ENCODE peak calls at places on chromosome 19, in eight cellular contexts. C is prostate gland, K is fibroblast of the aortic adventitia, F is IMR-90, U is fibroblast of lung, V is A673, Y is brain microvascular endothelial cell, S is A549. N is an unnamed sample.

GRCh38 chr19:370641-371330 is 26.2 kb upstream of the MIER2 start:
- DNase-seq in C (no peak), K (no peak), F (no peak), U (no peak), V (no peak), Y (no peak), S (no peak), N (no peak)

GRCh38 chr19:37505958-37506386 is 767 bp upstream of the ZNF793 start:
- DNase-seq in C (no peak), K (no peak), F (no peak), U (no peak), V (no peak), Y (no peak), S (no peak), N (no peak)

GRCh38 chr19:8571006-8571411 is 6.2 kb downstream of the MYO1F start:
- DNase-seq in C (no peak), K (no peak), F (peak; percentile 68), U (peak; percentile 54), V (no peak), Y (peak; percentile 56), S (peak; percentile 69), N (peak; percentile 66)

GRCh38 chr19:34370117-34370516 is 5.1 kb downstream of the GPI start:
- DNase-seq in C (no peak), K (no peak), F (no peak), U (no peak), V (no peak), Y (no peak), S (no peak), N (no peak)

GRCh38 chr19:38061294-38061693 is 154.3 kb downstream of the SIPA1L3 start:
- DNase-seq in C (no peak), K (peak; percentile 59), F (peak; percentile 95), U (peak; percentile 85), V (no peak), Y (peak; percentile 81), S (peak; percentile 45), N (peak; percentile 90)

GRCh38 chr19:7925171-7925837 is 631 bp downstream of the CTXN1 start:
- DNase-seq in C (peak; percentile 37), K (peak; percentile 68), F (peak; percentile 73), U (peak; percentile 51), V (peak; percentile 91), Y (peak; percentile 63), S (peak; percentile 75), N (peak; percentile 53)

GRCh38 chr19:33388817-33389573 is 15.5 kb downstream of the CEBPG start:
- DNase-seq in C (no peak), K (no peak), F (no peak), U (no peak), V (no peak), Y (no peak), S (no peak), N (no peak)

GRCh38 chr19:40534148-40534547 is 42.5 kb upstream of the SHKBP1 start:
- DNase-seq in C (no peak), K (no peak), F (no peak), U (no peak), V (no peak), Y (no peak), S (no peak), N (no peak)

GRCh38 chr19:17743874-17744273 is 7.4 kb upstream of the FCHO1 start:
- DNase-seq in C (no peak), K (peak; percentile 39), F (peak; percentile 63), U (peak; percentile 58), V (no peak), Y (peak; percentile 16), S (peak; percentile 64), N (peak; percentile 54)

GRCh38 chr19:16527971-16528521 is 14.2 kb downstream of the CHERP start:
- DNase-seq in C (no peak), K (no peak), F (no peak), U (no peak), V (peak; percentile 42), Y (no peak), S (peak; percentile 31), N (no peak)

GRCh38 chr19:8680676-8681344 is 17.8 kb downstream of the ACTL9 start:
- DNase-seq in C (no peak), K (no peak), F (no peak), U (no peak), V (no peak), Y (no peak), S (no peak), N (no peak)

GRCh38 chr19:53394522-53394973 is 401 bp upstream of the ZNF765 start:
- DNase-seq in C (no peak), K (no peak), F (peak; percentile 61), U (peak; percentile 69), V (no peak), Y (no peak), S (no peak), N (peak; percentile 49)

GRCh38 chr19:8392017-8392591 is 1.9 kb downstream of the RAB11B start:
- DNase-seq in C (no peak), K (no peak), F (no peak), U (peak; percentile 29), V (no peak), Y (no peak), S (no peak), N (peak; percentile 58)

GRCh38 chr19:18157465-18158063 is 4.6 kb downstream of the PIK3R2 start:
- DNase-seq in C (peak; percentile 72), K (no peak), F (no peak), U (no peak), V (no peak), Y (no peak), S (no peak), N (no peak)

GRCh38 chr19:39265321-39265916 is 2.8 kb upstream of the IFNL2 start:
- DNase-seq in C (no peak), K (no peak), F (no peak), U (no peak), V (no peak), Y (no peak), S (peak; percentile 39), N (no peak)

GRCh38 chr19:5293607-5294089 is 47.0 kb downstream of the PTPRS start:
- DNase-seq in C (peak; percentile 46), K (peak; percentile 30), F (peak; percentile 40), U (peak; percentile 52), V (peak; percentile 75), Y (no peak), S (no peak), N (peak; percentile 87)

GRCh38 chr19:36051236-36051635 is 2.8 kb downstream of the THAP8 start:
- DNase-seq in C (no peak), K (no peak), F (no peak), U (peak; percentile 14), V (no peak), Y (no peak), S (peak; percentile 67), N (no peak)

GRCh38 chr19:35307990-35308389 is 16.0 kb downstream of the MAG start:
- DNase-seq in C (no peak), K (no peak), F (no peak), U (no peak), V (no peak), Y (no peak), S (no peak), N (no peak)

GRCh38 chr19:45780146-45780447 is 2.2 kb downstream of the DMPK start:
- DNase-seq in C (no peak), K (no peak), F (no peak), U (no peak), V (no peak), Y (no peak), S (no peak), N (no peak)

GRCh38 chr19:35828694-35829301 is 16.2 kb upstream of the PRODH2 start:
- DNase-seq in C (peak; percentile 37), K (peak; percentile 78), F (peak; percentile 67), U (peak; percentile 55), V (peak; percentile 75), Y (peak; percentile 52), S (peak; percentile 59), N (peak; percentile 52)

GRCh38 chr19:1601613-1602064 is 3.6 kb downstream of the UQCR11 start:
- DNase-seq in C (no peak), K (no peak), F (no peak), U (no peak), V (no peak), Y (no peak), S (no peak), N (no peak)
- TF ChIP-seq CTCF in C (no peak), K (peak; percentile 18), F (peak; percentile 4), U (peak; percentile 5), V (no peak), Y (peak; percentile 38), S (no peak), N (no peak)

GRCh38 chr19:15332311-15332996 is at the start of gene BRD4:
- DNase-seq in C (peak; percentile 51), K (peak; percentile 37), F (peak; percentile 42), U (peak; percentile 54), V (peak; percentile 77), Y (no peak), S (peak; percentile 48), N (peak; percentile 84)
- H3K4me3 ChIP-seq in C (peak within 1 kb of the TSS; percentile 92), K (peak within 1 kb of the TSS; percentile 91), F (peak within 1 kb of the TSS; percentile 80), U (peak within 1 kb of the TSS; percentile 87), V (peak within 1 kb of the TSS; percentile 99), Y (peak within 1 kb of the TSS; percentile 88), S (peak within 1 kb of the TSS; percentile 85), N (peak within 1 kb of the TSS; percentile 73)

GRCh38 chr19:21439372-21439771 is 42.4 kb downstream of the ZNF493 start:
- DNase-seq in C (peak; percentile 83), K (no peak), F (no peak), U (no peak), V (no peak), Y (no peak), S (no peak), N (no peak)

GRCh38 chr19:21430674-21431073 is 33.7 kb downstream of the ZNF493 start:
- DNase-seq in C (no peak), K (no peak), F (no peak), U (no peak), V (no peak), Y (no peak), S (no peak), N (no peak)

GRCh38 chr19:21432590-21432989 is 35.7 kb downstream of the ZNF493 start:
- DNase-seq in C (peak; percentile 45), K (no peak), F (no peak), U (no peak), V (no peak), Y (no peak), S (no peak), N (no peak)

GRCh38 chr19:21434516-21434915 is 37.6 kb downstream of the ZNF493 start:
- DNase-seq in C (no peak), K (no peak), F (no peak), U (no peak), V (no peak), Y (no peak), S (no peak), N (no peak)

DNA sequence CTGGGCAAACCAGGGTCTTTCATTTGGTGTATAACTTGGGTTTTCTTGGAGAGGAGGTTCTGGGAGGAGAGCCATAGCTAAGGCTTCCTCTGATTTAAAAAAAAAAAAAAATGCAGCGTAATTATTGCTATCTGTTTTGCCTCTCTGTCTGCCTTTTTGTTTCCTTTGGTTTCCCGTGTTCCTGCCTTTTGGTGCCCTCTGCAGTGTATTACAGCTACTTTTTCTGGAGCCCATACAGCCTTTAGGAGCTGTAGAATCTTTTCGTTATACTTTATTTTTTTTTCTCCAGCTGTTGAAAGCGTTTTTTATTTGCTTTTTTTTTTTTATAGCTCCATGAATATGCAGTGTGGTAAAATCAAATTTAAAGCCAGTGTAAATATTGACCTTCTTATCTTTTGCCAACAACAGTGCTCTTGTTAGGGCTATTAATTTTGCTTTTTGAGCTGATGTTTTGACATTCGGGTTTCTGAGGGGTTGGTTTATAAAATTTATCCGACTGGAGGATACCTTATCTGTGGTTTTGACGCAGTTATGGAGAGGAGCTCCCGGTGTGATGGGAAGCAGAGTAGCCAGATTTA is 38.1 kb downstream of the ZNF493 start:
- DNase-seq in C (peak; percentile 18), K (no peak), F (no peak), U (no peak), V (no peak), Y (no peak), S (no peak), N (no peak)
- TF ChIP-seq CTCF in C (no peak), K (no peak), F (no peak), U (no peak), V (no peak), Y (no peak), S (no peak), N (no peak)

GRCh38 chr19:46878613-46879375 is 18.0 kb downstream of the ARHGAP35 start:
- DNase-seq in C (no peak), K (peak; percentile 86), F (peak; percentile 93), U (peak; percentile 95), V (no peak), Y (peak; percentile 91), S (no peak), N (peak; percentile 87)
- H3K4me3 ChIP-seq in C (no peak overlapping the region), K (no peak overlapping the region), F (no peak overlapping the region), U (no peak overlapping the region), V (no peak overlapping the region), Y (no peak overlapping the region), S (no peak overlapping the region), N (no peak overlapping the region)

N was measured in foreskin fibroblast.